ENCODE peak calls at places on chromosomes 13 and 19, in six cellular contexts. Q is BE2C, E is fibroblast of lung, S is psoas muscle, G is uterus, O is heart right ventricle. N is an unnamed sample. For H3K27me3 and H3K36me3, the result is how much of the 10 kb centered on the place peaks cover.

GRCh38 chr13:46620029-46620428 is 67.1 kb downstream of the LRCH1 start:
- DNase-seq in E (no peak), G (no peak), S (no peak), O (no peak), Q (no peak), N (no peak)

GRCh38 chr13:50208826-50209335 is 193.6 kb downstream of the KCNRG start:
- DNase-seq in S (peak), E (peak), O (peak), G (peak), Q (peak), N (peak)

GRCh38 chr13:44523176-44524017 is 52.7 kb downstream of the TSC22D1 start:
- DNase-seq in E (peak), G (no peak), O (no peak), S (no peak), Q (no peak), N (peak)

GRCh38 chr19:21610787-21611186 is 105.4 kb downstream of the ZNF429 start:
- DNase-seq in S (no peak), Q (no peak), O (no peak), E (no peak), G (no peak), N (no peak)

GRCh38 chr13:112756081-112756480 is 66.2 kb downstream of the ATP11A start:
- DNase-seq in Q (no peak), G (no peak), S (no peak), O (no peak), E (no peak), N (no peak)

GRCh38 chr13:60756306-60756705 is 359.3 kb downstream of the TDRD3 start:
- DNase-seq in S (no peak), O (no peak), E (peak), Q (no peak), G (no peak), N (no peak)

GRCh38 chr13:112759053-112759452 is 69.2 kb downstream of the ATP11A start:
- DNase-seq in G (no peak), S (no peak), O (no peak), E (no peak), Q (no peak), N (no peak)

GRCh38 chr13:90003566-90003965 is 1343.9 kb upstream of the MIR17HG start:
- DNase-seq in S (no peak), E (no peak), Q (no peak), G (no peak), O (no peak), N (no peak)

GRCh38 chr13:66414196-66414800 is 815.8 kb downstream of the PCDH9 start:
- DNase-seq in G (no peak), O (no peak), Q (no peak), S (no peak), E (no peak), N (no peak)

GRCh38 chr19:58519355-58520256 is at the start of gene ZBTB45:
- DNase-seq in E (peak), O (peak), S (peak), Q (peak), G (peak), N (peak)

GRCh38 chr13:34011552-34012085 is 193.7 kb downstream of the RFC3 start:
- DNase-seq in E (no peak), O (no peak), Q (no peak), S (no peak), G (no peak), N (no peak)

GRCh38 chr13:113542751-113543424 is 41.7 kb upstream of the TFDP1 start:
- DNase-seq in G (no peak), S (no peak), O (no peak), Q (no peak), E (no peak), N (no peak)

GRCh38 chr19:35487821-35488220 is 2.4 kb downstream of the KRTDAP start:
- DNase-seq in G (no peak), Q (no peak), O (no peak), E (no peak), S (no peak), N (no peak)
- H3K27me3 ChIP-seq in G (under half), Q (under half), O (under half), E (under half), S (under half), N (under half)

GRCh38 chr13:19663416-19663979 is 30.0 kb downstream of the MPHOSPH8 start:
- DNase-seq in Q (no peak), G (no peak), O (no peak), S (no peak), E (no peak), N (no peak)

GRCh38 chr13:19664481-19665230 is 31.2 kb downstream of the MPHOSPH8 start:
- DNase-seq in S (no peak), Q (no peak), G (no peak), E (no peak), O (no peak), N (no peak)

GRCh38 chr13:19661126-19661525 is 27.7 kb downstream of the MPHOSPH8 start:
- DNase-seq in E (no peak), G (no peak), Q (no peak), S (no peak), O (no peak), N (no peak)

GRCh38 chr13:19658831-19659230 is 25.4 kb downstream of the MPHOSPH8 start:
- DNase-seq in S (no peak), G (no peak), E (no peak), O (no peak), Q (no peak), N (no peak)

DNA sequence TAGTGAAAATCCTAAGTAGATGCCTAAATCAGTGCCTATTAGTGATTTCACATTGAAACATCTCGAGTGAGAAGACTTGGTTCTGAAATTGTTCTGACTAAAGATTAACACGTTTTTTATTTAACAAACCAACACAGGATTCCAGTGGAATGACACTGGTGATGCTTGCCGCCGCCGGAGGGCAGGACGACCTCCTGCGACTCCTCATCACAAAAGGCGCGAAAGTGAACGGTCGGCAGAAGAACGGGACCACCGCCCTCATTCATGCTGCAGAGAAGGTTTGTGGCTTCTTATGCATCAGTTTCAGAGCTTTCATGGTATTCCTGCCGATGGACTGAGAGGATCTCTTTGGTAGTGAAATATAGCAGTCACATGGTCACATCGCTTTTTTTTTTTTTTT is 28.1 kb downstream of the MPHOSPH8 start:
- DNase-seq in E (no peak), Q (no peak), G (no peak), O (no peak), S (no peak), N (no peak)
- H3K36me3 ChIP-seq in E (under half), Q (under half), G (under half), O (half or more), S (under half), N (under half)

GRCh38 chr19:17966115-17966455 is 822 bp upstream of the KCNN1 start:
- DNase-seq in O (no peak), E (no peak), G (no peak), Q (no peak), S (no peak), N (no peak)

GRCh38 chr19:17963936-17964691 is 2.8 kb upstream of the KCNN1 start:
- DNase-seq in Q (no peak), G (no peak), O (no peak), E (no peak), S (no peak), N (no peak)

GRCh38 chr19:17967258-17968051 is 548 bp downstream of the KCNN1 start:
- DNase-seq in E (no peak), O (no peak), G (no peak), Q (peak), S (no peak), N (no peak)

GRCh38 chr19:17966497-17967257 is at the start of gene KCNN1:
- DNase-seq in S (no peak), O (no peak), E (no peak), G (no peak), Q (peak), N (no peak)

GRCh38 chr19:17965370-17966114 is 1.4 kb upstream of the KCNN1 start:
- DNase-seq in Q (no peak), O (no peak), E (no peak), G (no peak), S (no peak), N (no peak)
- TF ChIP-seq CTCF in Q (no peak), O (no peak), E (no peak), G (no peak), S (no peak), N (no peak)

GRCh38 chr13:27860743-27861142 is 59.1 kb upstream of the PDX1 start:
- DNase-seq in S (no peak), E (no peak), G (no peak), Q (no peak), O (no peak), N (no peak)
- H3K27me3 ChIP-seq in S (under half), E (under half), G (under half), Q (under half), O (under half), N (under half)

GRCh38 chr19:49912965-49913685 is 15.9 kb upstream of the ATF5 start:
- DNase-seq in O (no peak), E (no peak), S (no peak), G (no peak), Q (no peak), N (no peak)

GRCh38 chr19:49913720-49914119 is 15.3 kb upstream of the ATF5 start:
- DNase-seq in G (no peak), E (no peak), Q (no peak), S (no peak), O (no peak), N (no peak)

GRCh38 chr19:49908480-49909420 is 12.1 kb upstream of the IL4I1 start:
- DNase-seq in Q (no peak), O (no peak), E (no peak), G (no peak), S (no peak), N (no peak)

GRCh38 chr19:49910179-49910578 is 13.5 kb upstream of the IL4I1 start:
- DNase-seq in S (no peak), G (no peak), E (no peak), Q (no peak), O (no peak), N (no peak)

DNA sequence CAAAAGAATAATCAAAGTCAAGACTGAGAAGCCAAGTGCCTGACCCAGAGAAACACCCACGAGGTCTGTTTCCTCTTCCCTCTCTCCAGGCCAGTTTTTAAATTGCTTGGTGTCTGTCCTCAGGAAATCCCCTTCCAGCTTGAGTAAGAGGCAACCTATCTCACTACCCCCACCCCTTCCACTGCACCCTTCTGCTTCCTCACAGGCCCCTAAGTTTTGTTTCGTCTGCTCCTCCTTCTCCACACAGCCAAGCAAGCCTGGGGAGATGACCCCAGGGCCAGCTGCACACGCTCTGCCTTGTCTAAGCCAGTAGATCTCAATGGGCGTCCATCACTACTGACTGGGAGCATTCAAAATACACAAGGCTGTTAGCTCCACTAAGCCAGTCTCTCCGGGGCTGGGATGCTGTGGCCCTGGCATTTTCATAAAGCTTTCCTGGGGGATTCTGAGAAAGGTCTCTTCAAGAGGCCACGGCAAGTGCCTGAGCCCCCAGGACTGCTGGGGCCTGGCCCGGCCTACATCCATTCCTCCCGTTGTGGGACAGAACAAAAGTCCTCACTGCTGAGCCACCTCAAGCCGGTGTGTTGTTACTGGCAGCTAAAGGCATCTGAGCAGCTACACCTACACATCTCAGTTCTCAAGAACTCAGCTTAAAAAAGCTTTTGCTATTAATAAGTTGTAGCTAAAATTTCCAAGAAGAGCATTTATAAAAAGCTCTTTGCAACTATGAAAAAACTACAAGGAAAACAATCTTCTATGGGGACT is 14.9 kb upstream of the IL4I1 start:
- DNase-seq in S (no peak), E (no peak), Q (no peak), O (no peak), G (no peak), N (no peak)
- H3K36me3 ChIP-seq in S (under half), E (under half), Q (half or more), O (under half), G (under half), N (under half)

GRCh38 chr19:38970664-38971532 is 4.6 kb downstream of the FBXO17 start:
- DNase-seq in O (no peak), E (no peak), S (no peak), Q (no peak), G (no peak), N (no peak)

GRCh38 chr19:38974599-38975213 is 836 bp downstream of the FBXO17 start:
- DNase-seq in S (no peak), G (no peak), O (no peak), Q (no peak), E (no peak), N (no peak)

GRCh38 chr19:38975861-38976271 is 324 bp upstream of the FBXO17 start:
- DNase-seq in O (no peak), E (peak), S (no peak), Q (no peak), G (no peak), N (no peak)

GRCh38 chr19:38975214-38975860 is at the start of gene FBXO17:
- DNase-seq in E (peak), G (peak), Q (peak), O (peak), S (peak), N (no peak)

DNA sequence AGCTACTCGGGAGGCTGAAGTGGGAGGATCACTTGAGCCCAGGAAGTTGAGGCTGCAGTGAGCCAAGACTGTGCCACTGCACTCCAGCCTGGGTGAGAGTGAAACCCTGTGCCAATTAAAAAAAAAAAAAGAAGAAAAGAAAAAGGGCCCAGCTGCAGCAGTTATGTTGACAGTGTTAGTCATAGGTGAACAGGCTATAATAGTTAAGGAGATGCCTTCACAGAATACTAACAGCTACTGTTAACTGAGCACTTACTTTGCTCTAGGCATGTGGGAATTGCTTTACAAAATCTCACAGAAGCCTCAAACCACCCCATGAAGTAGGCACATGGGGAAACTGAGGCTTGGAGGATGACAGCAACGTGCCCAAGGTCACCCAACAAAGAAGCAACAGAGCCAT is 3.9 kb downstream of the FBXO17 start:
- DNase-seq in G (no peak), S (no peak), O (no peak), Q (no peak), E (no peak), N (no peak)
- TF ChIP-seq CTCF in G (no peak), S (no peak), O (no peak), Q (no peak), E (no peak), N (no peak)